ENCODE peak calls at places on chromosomes 12 and 14, in four cellular contexts. C is prostate gland; I is MM.1S; L is CD8-positive, alpha-beta T cell. S is an unnamed sample.
A peak's percentile ranks its signal among the peaks of the same experiment; 100 is the strongest.

GRCh38 chr14:96911499-96912130 is 114.4 kb downstream of the VRK1 start:
- DNase-seq in L (no peak), C (no peak), I (no peak), S (no peak)

GRCh38 chr14:70707138-70708038 is 65.7 kb downstream of the TTC9 start:
- DNase-seq in C (no peak), L (no peak), I (no peak), S (no peak)

GRCh38 chr14:51716610-51717009 is 64.9 kb downstream of the FRMD6 start:
- DNase-seq in C (no peak), L (no peak), I (no peak), S (no peak)

GRCh38 chr14:94129758-94130414 is 482 bp upstream of the IFI27L2 start:
- DNase-seq in C (no peak), I (peak; percentile 17), L (no peak), S (peak; percentile 29)

GRCh38 chr14:72023128-72024042 is 91.2 kb downstream of the RGS6 start:
- DNase-seq in I (no peak), L (no peak), C (no peak), S (no peak)

GRCh38 chr12:64480148-64480547 is 28.2 kb downstream of the TBK1 start:
- DNase-seq in L (no peak), I (no peak), C (no peak), S (no peak)

GRCh38 chr12:25427328-25428249 is 125.5 kb downstream of the LMNTD1 start:
- DNase-seq in L (no peak), C (no peak), I (no peak), S (no peak)

GRCh38 chr12:66176525-66176924 is 6.7 kb upstream of the TMBIM4 start:
- DNase-seq in I (no peak), C (no peak), L (no peak), S (no peak)

GRCh38 chr12:49888461-49889151 is 15.1 kb downstream of the FAIM2 start:
- DNase-seq in C (peak; percentile 63), L (no peak), I (no peak), S (no peak)

GRCh38 chr12:4505381-4505986 is 33.2 kb upstream of the RAD51AP1 start:
- DNase-seq in I (peak; percentile 18), L (no peak), C (no peak), S (no peak)

GRCh38 chr12:10361622-10362021 is 28.2 kb downstream of the KLRK1 start:
- DNase-seq in L (no peak), C (no peak), I (no peak), S (no peak)

GRCh38 chr12:10362828-10363664 is 26.8 kb downstream of the KLRK1 start:
- DNase-seq in L (no peak), C (no peak), I (no peak), S (no peak)

GRCh38 chr12:10363665-10363921 is 26.2 kb downstream of the KLRK1 start:
- DNase-seq in C (no peak), L (no peak), I (no peak), S (no peak)

GRCh38 chr12:10361084-10361483 is 28.8 kb downstream of the KLRK1 start:
- DNase-seq in C (no peak), I (no peak), L (no peak), S (no peak)

DNA sequence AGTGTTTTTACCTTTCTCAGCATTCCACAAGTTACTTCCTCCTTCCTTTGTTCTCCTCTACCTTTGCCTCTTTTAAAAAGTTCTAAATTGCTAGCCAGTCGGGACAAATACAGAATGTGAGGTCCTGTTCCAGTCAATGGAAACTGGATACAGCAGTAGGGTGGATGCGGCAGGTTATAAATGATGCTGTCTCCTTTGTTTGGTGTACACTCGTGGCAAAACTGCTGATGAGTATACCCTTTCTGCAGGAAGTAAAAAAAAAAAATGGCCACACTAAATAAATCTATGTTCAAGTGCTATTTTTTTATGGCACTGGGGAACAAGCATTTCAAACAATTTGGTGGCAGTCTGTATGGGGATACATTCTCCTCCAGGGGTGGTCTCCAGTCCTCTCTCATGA is 27.5 kb downstream of the KLRK1 start:
- DNase-seq in L (no peak), C (no peak), I (no peak), S (no peak)
- H3K27ac ChIP-seq in L (no peak overlapping the region), C (peak overlapping the region; percentile 99), I (no peak overlapping the region), S (peak overlapping the region; percentile 80)

GRCh38 chr14:100837812-100838170 is 11.9 kb downstream of the MEG3 start:
- DNase-seq in L (no peak), I (no peak), C (no peak), S (no peak)

GRCh38 chr14:100836053-100836805 is 10.3 kb downstream of the MEG3 start:
- DNase-seq in L (no peak), I (no peak), C (no peak), S (no peak)

GRCh38 chr14:100838493-100839440 is 12.8 kb downstream of the MEG3 start:
- DNase-seq in C (no peak), L (no peak), I (no peak), S (no peak)

GRCh38 chr14:100835278-100836052 is 9.5 kb downstream of the MEG3 start:
- DNase-seq in L (no peak), I (no peak), C (no peak), S (no peak)

DNA sequence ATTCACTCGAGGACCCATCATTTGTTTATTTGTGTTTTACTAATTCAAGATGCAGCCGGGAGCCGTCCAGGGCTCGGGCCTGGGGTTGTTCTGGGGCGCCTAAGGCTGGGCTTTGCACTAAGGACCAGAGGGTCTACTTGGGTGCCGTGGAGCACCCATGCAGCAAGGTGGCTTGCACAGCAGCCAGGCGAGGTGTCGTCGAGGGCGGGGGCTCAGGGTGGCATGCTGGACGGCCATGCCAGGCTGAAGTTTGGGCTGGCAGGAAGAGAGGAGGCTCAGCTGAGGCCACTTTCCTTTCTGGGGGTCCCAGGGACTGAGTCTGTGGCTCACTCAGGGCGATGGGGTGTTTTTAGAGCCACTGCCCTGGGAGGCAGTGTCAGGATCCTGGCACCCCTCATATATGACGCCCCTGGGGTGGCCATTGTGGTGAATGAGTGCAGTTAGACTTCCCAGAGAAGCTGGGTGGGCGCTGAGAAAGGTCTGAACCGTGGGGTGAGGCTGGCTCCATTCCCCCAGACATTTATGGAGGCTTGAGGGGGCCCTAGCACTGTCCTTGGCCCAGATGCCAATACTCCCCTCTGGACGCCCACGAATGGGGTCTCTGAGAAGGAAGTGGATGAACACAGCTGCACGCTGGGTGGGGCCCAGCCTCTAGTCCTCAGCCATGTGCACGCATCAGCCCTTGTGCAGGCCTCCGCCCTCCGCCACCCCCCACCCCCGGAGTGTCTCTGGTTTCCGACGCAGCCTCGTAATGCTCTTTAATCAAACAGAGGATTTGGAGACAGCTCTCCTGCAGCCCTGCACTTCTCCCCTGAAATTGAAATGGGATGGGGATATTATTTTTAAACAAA is 11.3 kb downstream of the MEG3 start:
- DNase-seq in L (no peak), C (no peak), I (no peak), S (no peak)
- H3K27ac ChIP-seq in L (no peak overlapping the region), C (no peak overlapping the region), I (no peak overlapping the region), S (no peak overlapping the region)

GRCh38 chr12:7219599-7220243 is 30.2 kb downstream of the PEX5 start:
- DNase-seq in I (peak; percentile 79), L (peak; percentile 54), C (peak; percentile 71), S (peak; percentile 79)

GRCh38 chr12:7217475-7218069 is 28.1 kb downstream of the PEX5 start:
- DNase-seq in C (no peak), L (no peak), I (no peak), S (no peak)

GRCh38 chr12:7221486-7221885 is 32.0 kb downstream of the PEX5 start:
- DNase-seq in I (no peak), C (no peak), L (no peak), S (no peak)
- H3K27ac ChIP-seq in I (no peak overlapping the region), C (no peak overlapping the region), L (no peak overlapping the region), S (no peak overlapping the region)

GRCh38 chr12:99093166-99093565 is 448.1 kb downstream of the APAF1 start:
- DNase-seq in C (no peak), I (no peak), L (no peak), S (no peak)

GRCh38 chr12:99092100-99092851 is 447.2 kb downstream of the APAF1 start:
- DNase-seq in C (no peak), L (no peak), I (no peak), S (no peak)

GRCh38 chr12:99087278-99087677 is 442.2 kb downstream of the APAF1 start:
- DNase-seq in L (no peak), I (no peak), C (no peak), S (no peak)
- H3K27ac ChIP-seq in L (no peak overlapping the region), I (no peak overlapping the region), C (no peak overlapping the region), S (no peak overlapping the region)

GRCh38 chr12:113469224-113469652 is 2.4 kb downstream of the LHX5 start:
- DNase-seq in I (no peak), C (no peak), L (no peak), S (no peak)

GRCh38 chr12:113471619-113472171 is at the start of gene LHX5:
- DNase-seq in I (no peak), C (no peak), L (no peak), S (no peak)

GRCh38 chr12:113468365-113469223 is 3.1 kb downstream of the LHX5 start:
- DNase-seq in I (no peak), L (no peak), C (no peak), S (no peak)

GRCh38 chr12:113470871-113471618 is 626 bp downstream of the LHX5 start:
- DNase-seq in I (no peak), L (no peak), C (no peak), S (no peak)

GRCh38 chr12:113469893-113470743 is 1.6 kb downstream of the LHX5 start:
- DNase-seq in C (no peak), L (no peak), I (no peak), S (no peak)
- H3K27ac ChIP-seq in C (no peak overlapping the region), L (no peak overlapping the region), I (no peak overlapping the region), S (no peak overlapping the region)

GRCh38 chr14:54699735-54700134 is 132.8 kb downstream of the SAMD4A start:
- DNase-seq in L (no peak), C (no peak), I (no peak), S (no peak)

GRCh38 chr14:54697806-54698205 is 130.9 kb downstream of the SAMD4A start:
- DNase-seq in C (no peak), I (no peak), L (no peak), S (no peak)

GRCh38 chr14:54696998-54697397 is 130.1 kb downstream of the SAMD4A start:
- DNase-seq in L (no peak), C (no peak), I (no peak), S (no peak)

GRCh38 chr14:54699087-54699530 is 132.2 kb downstream of the SAMD4A start:
- DNase-seq in C (no peak), L (no peak), I (peak; percentile 7), S (no peak)

DNA sequence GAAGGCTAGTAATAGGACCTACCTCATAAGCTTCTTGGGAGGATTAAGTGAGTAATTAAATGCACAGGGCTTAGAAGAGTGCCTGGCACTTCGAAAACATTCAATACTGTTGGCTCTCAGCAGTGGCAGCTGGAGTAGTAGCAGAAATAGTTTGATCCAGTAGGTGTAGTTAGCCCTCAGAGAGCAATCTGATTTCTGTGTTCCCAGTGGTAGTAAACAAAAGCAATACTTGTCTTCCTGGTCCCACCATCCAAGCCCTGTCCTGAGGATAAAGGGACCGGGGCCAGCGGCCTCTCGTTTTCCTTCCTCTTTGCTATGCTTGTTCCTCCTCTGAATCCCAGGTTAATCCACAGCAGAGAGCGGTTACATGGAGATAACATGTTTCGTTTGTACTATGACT is 131.6 kb downstream of the SAMD4A start:
- DNase-seq in C (no peak), L (no peak), I (no peak), S (no peak)
- H3K27ac ChIP-seq in C (no peak overlapping the region), L (no peak overlapping the region), I (no peak overlapping the region), S (no peak overlapping the region)

GRCh38 chr12:53058674-53059433 is 9.0 kb downstream of the TNS2 start:
- DNase-seq in C (no peak), I (no peak), L (no peak), S (no peak)
- H3K27ac ChIP-seq in C (no peak overlapping the region), I (no peak overlapping the region), L (no peak overlapping the region), S (no peak overlapping the region)

S was measured in CD8-positive, alpha-beta memory T cell.